ENCODE peak calls at places on chromosomes 16 and 17, in nine cellular contexts. O is aorta, C is PC-3, A is lung, Q is small intestine, Z is left lung, G is stomach, X is astrocyte, I is psoas muscle. V is an unnamed sample. For H3K9me3, the result is how much of the 10 kb centered on the place peaks cover.

GRCh38 chr17:19534562-19535149 is 1.0 kb downstream of the SLC47A1 start:
- DNase-seq in I (no peak), C (no peak), Z (no peak), Q (no peak), G (no peak), X (peak), O (no peak), A (no peak), V (no peak)

GRCh38 chr16:66335704-66336329 is 30.7 kb upstream of the CDH5 start:
- DNase-seq in O (no peak), X (peak), Z (no peak), Q (no peak), I (no peak), A (no peak), C (no peak), G (no peak), V (peak)

GRCh38 chr17:29129731-29130130 is 50.5 kb downstream of the MYO18A start:
- DNase-seq in O (no peak), Q (no peak), Z (peak), X (no peak), I (peak), G (no peak), C (no peak), A (no peak), V (no peak)

GRCh38 chr17:6523330-6523729 is 33.0 kb downstream of the PITPNM3 start:
- DNase-seq in Q (no peak), Z (no peak), X (peak), O (no peak), G (no peak), A (no peak), I (no peak), C (peak), V (no peak)

GRCh38 chr16:56657555-56658430 is at the start of gene MT1F:
- DNase-seq in A (peak), O (peak), I (peak), Z (peak), X (peak), G (peak), C (peak), Q (peak), V (peak)

GRCh38 chr17:7176870-7177209 is 2.3 kb downstream of the ASGR1 start:
- DNase-seq in Q (no peak), A (no peak), Z (peak), X (no peak), I (no peak), C (no peak), G (no peak), O (no peak), V (no peak)

GRCh38 chr17:43477832-43478634 is 5.7 kb upstream of the DHX8 start:
- DNase-seq in C (no peak), I (no peak), A (no peak), Q (no peak), Z (no peak), G (no peak), X (no peak), O (no peak), V (no peak)

GRCh38 chr17:81898029-81898866 is 3.8 kb upstream of the NPB start:
- DNase-seq in Q (no peak), I (no peak), O (no peak), C (peak), A (no peak), Z (no peak), X (peak), G (no peak), V (peak)

GRCh38 chr16:83842755-83843507 is 35.2 kb downstream of the HSBP1 start:
- DNase-seq in O (no peak), G (no peak), Q (peak), C (no peak), I (no peak), X (no peak), Z (no peak), A (no peak), V (no peak)

GRCh38 chr16:9434659-9435058 is 343.2 kb downstream of the HAPSTR1 start:
- DNase-seq in A (no peak), G (no peak), Z (no peak), C (no peak), X (no peak), I (no peak), O (no peak), Q (no peak), V (no peak)

GRCh38 chr16:84232969-84233368 is 6.8 kb downstream of the KCNG4 start:
- DNase-seq in Q (no peak), O (no peak), G (no peak), X (no peak), C (no peak), A (no peak), I (no peak), Z (no peak), V (no peak)

GRCh38 chr17:64393000-64393402 is 2.3 kb upstream of the PECAM1 start:
- DNase-seq in I (no peak), O (no peak), Z (no peak), C (no peak), X (no peak), A (no peak), Q (no peak), G (no peak), V (no peak)

GRCh38 chr17:38905375-38905774 is 20.0 kb upstream of the LASP1NB start:
- DNase-seq in Z (no peak), A (no peak), C (no peak), Q (no peak), O (no peak), X (no peak), I (peak), G (no peak), V (peak)

GRCh38 chr16:71439531-71439930 is 2.3 kb downstream of the TLE7 start:
- DNase-seq in Z (no peak), I (no peak), C (no peak), Q (no peak), A (no peak), X (peak), O (no peak), G (no peak), V (no peak)

GRCh38 chr16:71443714-71444113 is 1.9 kb upstream of the TLE7 start:
- DNase-seq in Q (no peak), Z (no peak), G (no peak), X (no peak), A (no peak), C (no peak), I (no peak), O (no peak), V (no peak)

GRCh38 chr16:71441348-71441781 is 489 bp downstream of the TLE7 start:
- DNase-seq in C (no peak), Q (no peak), I (no peak), G (no peak), X (no peak), Z (peak), O (no peak), A (no peak), V (peak)

GRCh38 chr16:71440669-71441347 is 1.0 kb downstream of the TLE7 start:
- DNase-seq in Z (no peak), A (no peak), X (no peak), O (no peak), Q (no peak), G (no peak), C (peak), I (no peak), V (no peak)

DNA sequence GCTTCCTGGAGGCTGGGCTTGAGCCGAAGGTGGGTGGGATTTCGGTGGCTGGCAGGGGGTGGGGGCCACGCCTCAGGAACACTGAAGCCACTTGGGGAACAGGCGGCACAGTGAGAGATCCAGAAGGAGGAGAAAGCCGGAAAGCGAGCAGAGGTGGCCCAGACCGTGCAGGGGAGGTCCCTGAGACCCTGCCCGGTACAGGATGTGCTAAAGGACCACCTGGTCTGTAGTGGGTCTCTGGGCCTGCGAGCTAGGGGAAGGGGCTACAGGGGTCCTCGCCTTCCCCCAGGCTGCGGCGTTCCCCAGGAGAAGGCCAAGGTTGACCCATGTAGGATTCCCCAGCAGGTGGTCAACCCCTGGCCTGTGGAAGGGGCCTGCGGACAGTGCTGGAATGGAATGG is at the start of gene TLE7:
- DNase-seq in Q (no peak), I (no peak), X (no peak), Z (no peak), O (no peak), G (no peak), A (no peak), C (no peak), V (no peak)
- H3K9me3 ChIP-seq in Q (under half), I (under half), X (under half), Z (under half), O (under half), G (under half), A (under half), C (under half), V (under half)

GRCh38 chr17:56594528-56595418 is 1.3 kb downstream of the NOG start:
- DNase-seq in C (peak), O (no peak), A (no peak), G (no peak), X (no peak), Z (peak), Q (peak), I (no peak), V (peak)

GRCh38 chr17:56596741-56597494 is 3.4 kb downstream of the NOG start:
- DNase-seq in I (no peak), X (no peak), A (no peak), C (no peak), Z (no peak), G (no peak), Q (no peak), O (no peak), V (no peak)

GRCh38 chr17:56597495-56597990 is 4.0 kb downstream of the NOG start:
- DNase-seq in Q (no peak), O (peak), C (peak), Z (peak), I (no peak), G (no peak), A (no peak), X (no peak), V (peak)

GRCh38 chr17:56593741-56594527 is 435 bp downstream of the NOG start:
- DNase-seq in O (peak), Z (peak), X (peak), Q (peak), G (peak), I (peak), A (peak), C (peak), V (peak)

GRCh38 chr17:56595831-56596740 is 2.6 kb downstream of the NOG start:
- DNase-seq in A (no peak), C (peak), Q (peak), I (no peak), G (no peak), O (no peak), X (no peak), Z (no peak), V (no peak)
- H3K4me3 ChIP-seq in A (no peak), C (peak), Q (no peak), I (peak), G (peak), O (no peak), X (peak), Z (no peak), V (peak)

GRCh38 chr17:36120221-36120620 is 16.6 kb downstream of the CCL4 start:
- DNase-seq in X (no peak), I (no peak), G (no peak), O (no peak), A (no peak), Z (no peak), Q (no peak), C (no peak), V (no peak)

GRCh38 chr17:36124879-36125824 is 21.5 kb downstream of the CCL4 start:
- DNase-seq in Z (peak), A (no peak), O (no peak), Q (no peak), C (no peak), G (no peak), I (no peak), X (no peak), V (no peak)

GRCh38 chr17:36127199-36127881 is 23.7 kb downstream of the CCL4 start:
- DNase-seq in C (no peak), Z (no peak), G (no peak), Q (peak), A (no peak), O (no peak), I (no peak), X (no peak), V (no peak)

GRCh38 chr17:36127882-36128369 is 24.3 kb downstream of the CCL4 start:
- DNase-seq in O (no peak), I (no peak), Z (no peak), Q (no peak), A (no peak), X (no peak), C (no peak), G (no peak), V (no peak)

GRCh38 chr17:36123431-36123830 is 19.8 kb downstream of the CCL4 start:
- DNase-seq in Q (no peak), Z (no peak), C (no peak), X (no peak), G (no peak), I (no peak), O (no peak), A (no peak), V (no peak)
- H3K9me3 ChIP-seq in Q (under half), Z (under half), C (under half), X (under half), G (under half), I (under half), O (under half), A (under half), V (under half)

GRCh38 chr17:35725917-35726608 is 5.4 kb upstream of the RASL10B start:
- DNase-seq in Z (no peak), G (no peak), X (no peak), O (no peak), A (no peak), Q (no peak), I (no peak), C (no peak), V (no peak)

GRCh38 chr17:35728551-35728950 is 2.9 kb upstream of the RASL10B start:
- DNase-seq in O (no peak), C (no peak), Q (no peak), X (no peak), G (no peak), A (no peak), Z (no peak), I (no peak), V (no peak)

GRCh38 chr17:35727635-35728034 is 3.8 kb upstream of the RASL10B start:
- DNase-seq in C (no peak), O (no peak), I (no peak), A (no peak), G (no peak), Q (no peak), X (no peak), Z (no peak), V (no peak)

GRCh38 chr17:35725058-35725457 is 6.4 kb upstream of the RASL10B start:
- DNase-seq in O (no peak), Q (no peak), X (no peak), I (no peak), C (no peak), Z (no peak), G (no peak), A (no peak), V (no peak)

GRCh38 chr17:35726609-35727460 is 4.6 kb upstream of the RASL10B start:
- DNase-seq in X (peak), A (no peak), O (peak), Z (no peak), C (peak), Q (peak), G (no peak), I (peak), V (peak)
- H3K4me3 ChIP-seq in X (no peak), A (no peak), O (no peak), Z (no peak), C (no peak), Q (no peak), G (no peak), I (no peak), V (no peak)

DNA sequence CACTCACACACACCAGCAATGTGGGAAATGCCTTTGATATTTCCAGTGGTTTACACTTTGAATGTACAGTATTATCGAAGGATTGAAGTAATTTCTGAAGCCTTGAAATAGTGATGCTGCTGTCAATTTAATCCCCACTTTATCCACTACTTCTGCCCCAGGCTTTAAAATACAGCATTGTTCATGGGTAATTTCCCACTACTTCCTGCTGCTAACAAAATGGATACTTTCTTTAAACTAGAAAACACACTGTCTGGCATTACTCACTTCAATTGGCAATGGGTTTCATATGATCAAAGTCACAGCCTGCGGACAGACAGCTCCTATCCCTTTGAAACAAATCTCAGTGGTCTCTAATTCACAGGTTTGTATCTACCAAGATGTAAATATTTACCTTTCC is 292.2 kb downstream of the CDH11 start:
- DNase-seq in Q (no peak), G (no peak), O (no peak), Z (no peak), I (no peak), X (no peak), C (no peak), A (no peak), V (no peak)
- H3K9me3 ChIP-seq in Q (under half), G (under half), O (under half), Z (under half), I (under half), X (under half), C (under half), A (under half), V (under half)

GRCh38 chr16:87042551-87043272 is 274.5 kb downstream of the C16orf95 start:
- DNase-seq in I (no peak), X (no peak), Z (no peak), G (no peak), O (no peak), C (no peak), Q (no peak), A (no peak), V (no peak)
- H3K4me3 ChIP-seq in I (no peak), X (no peak), Z (no peak), G (no peak), O (no peak), C (no peak), Q (no peak), A (no peak), V (no peak)

GRCh38 chr17:41418116-41418860 is 6.1 kb downstream of the KRT37 start:
- DNase-seq in A (no peak), I (no peak), G (no peak), Z (no peak), X (no peak), O (no peak), Q (no peak), C (peak), V (no peak)

GRCh38 chr17:41420134-41420533 is 4.3 kb downstream of the KRT37 start:
- DNase-seq in Z (no peak), G (no peak), C (peak), A (no peak), I (no peak), O (no peak), Q (no peak), X (peak), V (no peak)

GRCh38 chr17:41421116-41421515 is 3.3 kb downstream of the KRT37 start:
- DNase-seq in Z (no peak), C (peak), X (peak), G (no peak), A (no peak), Q (no peak), O (no peak), I (no peak), V (no peak)

GRCh38 chr17:41421617-41422016 is 2.8 kb downstream of the KRT37 start:
- DNase-seq in A (no peak), X (no peak), Q (no peak), G (no peak), Z (no peak), O (no peak), C (no peak), I (no peak), V (no peak)

DNA sequence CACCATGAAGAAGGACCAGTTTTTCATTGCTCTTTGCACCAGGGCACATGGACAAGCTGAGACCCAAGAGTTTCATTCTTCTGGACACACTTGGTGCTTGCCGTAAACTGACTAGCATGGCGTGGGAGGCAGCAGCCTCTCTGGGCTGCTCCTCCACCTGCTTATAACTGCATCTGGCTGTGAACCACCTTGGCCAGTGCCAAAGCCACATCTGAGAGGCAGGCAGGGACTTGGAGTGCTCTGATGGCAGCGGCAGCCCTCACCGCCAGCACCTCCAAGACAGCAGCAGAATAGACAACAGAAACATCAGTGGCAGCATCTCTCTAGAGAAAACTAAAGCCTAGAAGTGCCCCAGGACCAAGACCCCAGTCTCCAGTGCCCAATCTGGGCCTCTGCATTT is 4.7 kb downstream of the KRT37 start:
- DNase-seq in C (no peak), I (no peak), Z (no peak), O (no peak), X (no peak), Q (no peak), A (no peak), G (no peak), V (no peak)
- H3K9me3 ChIP-seq in C (under half), I (under half), Z (under half), O (under half), X (under half), Q (under half), A (under half), G (under half), V (under half)

DNA sequence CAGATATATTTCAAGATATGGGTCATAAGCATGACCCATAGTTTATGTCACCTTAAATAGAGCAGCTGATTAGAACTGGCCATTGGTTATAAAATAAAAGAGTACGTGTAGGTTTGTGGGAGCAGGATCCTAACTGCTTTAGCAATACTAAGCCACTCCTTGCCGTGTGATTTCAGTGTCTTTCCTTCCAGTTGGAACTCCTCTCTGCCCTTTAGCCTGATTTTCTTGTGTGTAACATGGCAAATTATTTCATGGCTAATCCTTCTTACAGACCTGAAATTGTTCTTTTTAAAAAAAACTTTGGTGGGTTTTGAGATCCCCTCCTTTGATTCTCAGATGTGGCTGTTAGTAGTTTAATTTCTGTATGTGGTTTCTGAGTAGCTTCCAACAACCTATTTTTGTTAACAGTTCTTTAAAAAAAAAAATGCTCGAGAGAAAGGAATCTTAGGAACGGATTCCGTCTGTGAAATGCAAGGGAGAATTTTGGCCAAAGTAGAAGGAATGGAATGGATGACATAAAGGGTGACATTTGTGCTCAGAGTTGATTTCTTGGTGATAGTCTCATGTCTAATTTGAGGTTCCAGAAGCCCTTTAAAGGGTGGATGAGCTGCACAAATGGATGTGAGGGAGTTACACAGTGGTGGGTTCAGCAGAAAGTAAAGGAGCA is 40.0 kb downstream of the DHRS7B start:
- DNase-seq in G (no peak), X (peak), I (no peak), A (no peak), O (no peak), C (no peak), Z (no peak), Q (no peak), V (no peak)
- H3K4me3 ChIP-seq in G (no peak), X (no peak), I (peak), A (no peak), O (no peak), C (no peak), Z (no peak), Q (no peak), V (peak)

DNA sequence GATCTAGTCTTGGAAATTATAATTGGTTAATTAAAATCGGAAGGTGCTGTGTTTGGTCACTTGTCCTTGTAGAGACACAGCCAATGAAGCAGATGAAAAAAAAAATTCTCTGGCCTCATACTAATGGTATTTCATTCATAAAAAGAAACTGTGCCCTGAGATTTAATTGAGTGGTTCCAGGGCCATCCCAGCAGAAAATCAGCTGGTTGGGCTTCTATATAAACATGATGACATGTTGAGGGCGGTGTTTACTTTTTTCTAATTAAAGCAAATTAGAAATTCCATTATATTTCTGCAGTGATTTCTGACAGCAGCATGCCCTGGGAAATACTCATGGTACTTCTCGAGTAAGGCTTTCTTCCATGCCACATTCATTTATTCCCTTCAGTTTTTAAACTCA is 191.9 kb upstream of the KCNJ16 start:
- DNase-seq in G (no peak), Q (no peak), C (no peak), A (no peak), I (no peak), O (no peak), Z (no peak), X (no peak), V (no peak)
- H3K9me3 ChIP-seq in G (under half), Q (under half), C (under half), A (under half), I (under half), O (under half), Z (under half), X (under half), V (under half)

V was measured in right cardiac atrium.